ENCODE peak calls at places on chromosomes 7 and 10, in five cellular contexts. U is lower leg skin; A is CD8-positive, alpha-beta T cell; E is HuH-7; I is D341Med. G is an unnamed sample.

GRCh38 chr7:99267530-99268360 is 4.9 kb upstream of the MYH16 start:
- DNase-seq in I (no peak), E (peak; percentile 52), A (no peak), U (no peak), G (no peak)

GRCh38 chr7:64872809-64873500 is 30.1 kb upstream of the ZNF273 start:
- DNase-seq in I (peak; percentile 6), E (no peak), U (peak; percentile 58), A (no peak), G (no peak)

GRCh38 chr7:93055543-93056107 is 62.2 kb downstream of the SAMD9 start:
- DNase-seq in U (no peak), E (peak; percentile 39), I (peak; percentile 52), A (no peak), G (no peak)

GRCh38 chr10:930415-931325 is 835 bp downstream of the LARP4B start:
- DNase-seq in E (peak; percentile 59), A (no peak), U (peak; percentile 90), I (peak; percentile 72), G (peak; percentile 20)

GRCh38 chr10:31770307-31770902 is 158.2 kb downstream of the ARHGAP12 start:
- DNase-seq in U (no peak), I (peak; percentile 85), A (peak; percentile 46), E (peak; percentile 67), G (peak; percentile 59)

GRCh38 chr7:4631664-4632171 is 50.4 kb upstream of the FOXK1 start:
- DNase-seq in E (peak; percentile 93), A (no peak), U (peak; percentile 97), I (peak; percentile 66), G (no peak)

GRCh38 chr7:86972072-86972471 is 87.4 kb downstream of the ELAPOR2 start:
- DNase-seq in I (no peak), A (no peak), E (no peak), U (no peak), G (no peak)

GRCh38 chr10:132162021-132162531 is 24.7 kb upstream of the DPYSL4 start:
- DNase-seq in E (no peak), U (no peak), A (no peak), I (no peak), G (no peak)

GRCh38 chr10:59593768-59594167 is 115.9 kb downstream of the SLC16A9 start:
- DNase-seq in A (no peak), I (no peak), U (no peak), E (no peak), G (no peak)

GRCh38 chr7:54541941-54542618 is at the start of gene VSTM2A:
- DNase-seq in U (no peak), A (no peak), E (no peak), I (peak; percentile 85), G (no peak)

GRCh38 chr10:132335189-132336063 is 3.4 kb downstream of the LRRC27 start:
- DNase-seq in U (no peak), I (no peak), A (no peak), E (peak; percentile 89), G (no peak)

GRCh38 chr10:123972481-123973401 is 81.1 kb upstream of the CPXM2 start:
- DNase-seq in A (no peak), U (peak; percentile 74), E (no peak), I (no peak), G (no peak)

GRCh38 chr7:96236198-96237039 is 85.5 kb downstream of the SLC25A13 start:
- DNase-seq in I (no peak), U (no peak), A (no peak), E (no peak), G (no peak)

GRCh38 chr7:46175221-46175620 is 254.1 kb upstream of the IGFBP3 start:
- DNase-seq in A (no peak), U (no peak), E (no peak), I (no peak), G (no peak)

GRCh38 chr10:77702166-77702565 is 64.6 kb upstream of the KCNMA1 start:
- DNase-seq in E (no peak), A (no peak), U (peak; percentile 23), I (no peak), G (no peak)

GRCh38 chr10:23368816-23369640 is 24.4 kb upstream of the C10orf67 start:
- DNase-seq in A (no peak), U (no peak), E (no peak), I (no peak), G (no peak)

GRCh38 chr10:78248651-78249464 is 215.2 kb downstream of the RPS24 start:
- DNase-seq in A (no peak), E (no peak), I (no peak), U (no peak), G (no peak)

GRCh38 chr10:62063795-62064472 is 162.4 kb downstream of the ARID5B start:
- DNase-seq in I (no peak), U (no peak), E (no peak), A (no peak), G (no peak)

GRCh38 chr7:19111474-19112143 is 5.8 kb downstream of the TWIST1 start:
- DNase-seq in I (no peak), E (no peak), A (no peak), U (no peak), G (no peak)

GRCh38 chr7:102933763-102934162 is 21.0 kb downstream of the LRRC17 start:
- DNase-seq in A (no peak), I (no peak), E (no peak), U (peak; percentile 89), G (no peak)

GRCh38 chr7:79548616-79549206 is 95.2 kb upstream of the MAGI2 start:
- DNase-seq in U (no peak), E (no peak), A (no peak), I (no peak), G (no peak)

GRCh38 chr10:111158601-111159000 is 81.8 kb downstream of the ADRA2A start:
- DNase-seq in E (no peak), U (no peak), A (no peak), I (no peak), G (no peak)

GRCh38 chr10:88707429-88708110 is 1.5 kb downstream of the LIPK start:
- DNase-seq in E (no peak), A (no peak), U (no peak), I (no peak), G (no peak)

GRCh38 chr10:103111918-103112877 is 80.9 kb downstream of the NT5C2 start:
- DNase-seq in A (no peak), I (no peak), E (no peak), U (no peak), G (no peak)

GRCh38 chr7:2978403-2978802 is 65.3 kb downstream of the CARD11 start:
- DNase-seq in U (no peak), E (no peak), A (peak; percentile 45), I (no peak), G (peak; percentile 64)

GRCh38 chr7:32887395-32887794 is 4.2 kb downstream of the KBTBD2 start:
- DNase-seq in I (no peak), A (no peak), E (no peak), U (no peak), G (no peak)

GRCh38 chr10:102629661-102630614 is 14.3 kb upstream of the TRIM8 start:
- DNase-seq in E (no peak), A (no peak), U (no peak), I (no peak), G (no peak)

GRCh38 chr10:118844731-118845573 is 90.2 kb upstream of the CACUL1 start:
- DNase-seq in I (no peak), U (peak; percentile 21), A (no peak), E (no peak), G (no peak)

GRCh38 chr10:47449102-47449978 is 34.6 kb downstream of the ANXA8 start:
- DNase-seq in E (no peak), I (peak; percentile 26), A (no peak), U (no peak), G (no peak)

GRCh38 chr7:35801392-35802101 is 690 bp downstream of the SEPTIN7 start:
- DNase-seq in E (peak; percentile 44), U (peak; percentile 95), I (peak; percentile 80), A (peak; percentile 65), G (peak; percentile 73)

GRCh38 chr10:45282061-45282460 is 33.3 kb downstream of the OR13A1 start:
- DNase-seq in U (no peak), I (no peak), A (no peak), E (no peak), G (no peak)